ENCODE peak calls at places on chromosomes 12 and 14, in four cellular contexts. P is GM12878, X is K562, R is HepG2. I is an unnamed sample. For H3K4me1, the result is how much of the 10 kb centered on the place peaks cover.

GRCh38 chr12:132493482-132494178 is 3.7 kb downstream of the FBRSL1 start:
- DNase-seq in P (no peak), X (peak), R (peak), I (no peak)

GRCh38 chr14:92644166-92644565 is 104.3 kb downstream of the LGMN start:
- DNase-seq in X (no peak), P (no peak), R (no peak), I (no peak)

GRCh38 chr12:105814283-105814682 is 324.5 kb downstream of the NUAK1 start:
- DNase-seq in X (no peak), P (no peak), R (no peak), I (no peak)

GRCh38 chr14:65310568-65310967 is 102.0 kb upstream of the FUT8 start:
- DNase-seq in P (no peak), R (no peak), X (no peak), I (no peak)

GRCh38 chr12:92085040-92085439 is 60.6 kb downstream of the BTG1 start:
- DNase-seq in X (no peak), P (no peak), R (no peak), I (no peak)

GRCh38 chr14:71321556-71322315 is 414.5 kb downstream of the PCNX1 start:
- DNase-seq in R (peak), P (no peak), X (no peak), I (peak)

GRCh38 chr14:29016050-29016900 is 249.7 kb downstream of the FOXG1 start:
- DNase-seq in P (no peak), X (peak), R (peak), I (no peak)

GRCh38 chr12:113005759-113006158 is 27.4 kb downstream of the OAS2 start:
- DNase-seq in X (peak), P (no peak), R (no peak), I (peak)

GRCh38 chr12:113287146-113287898 is 47.6 kb downstream of the SLC8B1 start:
- DNase-seq in R (no peak), P (no peak), X (no peak), I (no peak)

GRCh38 chr12:100534625-100535227 is 38.8 kb upstream of the GAS2L3 start:
- DNase-seq in P (no peak), R (no peak), X (no peak), I (no peak)

GRCh38 chr12:62594771-62595170 is 128.1 kb downstream of the MON2 start:
- DNase-seq in P (no peak), X (no peak), R (no peak), I (no peak)

DNA sequence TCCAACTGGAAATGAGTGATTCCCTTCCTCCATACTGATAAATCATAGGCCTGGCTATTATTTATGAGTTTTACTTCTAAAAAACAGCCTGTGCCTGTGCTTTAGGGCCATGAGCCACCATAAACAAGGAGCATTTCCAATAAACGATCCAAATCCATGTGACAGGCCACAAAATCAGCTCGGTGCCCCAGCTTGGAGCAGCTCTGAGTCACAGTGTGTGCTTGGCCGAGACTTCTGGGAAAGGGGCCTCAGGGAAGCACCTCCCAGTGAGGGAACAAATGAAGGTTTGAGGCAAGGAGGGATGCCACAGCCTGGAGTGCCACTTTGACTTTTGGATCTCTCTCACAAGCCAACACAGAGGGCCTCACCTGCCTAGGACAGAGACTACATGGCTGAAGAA is 190.4 kb downstream of the NTF3 start:
- DNase-seq in X (no peak), P (no peak), R (no peak), I (no peak)
- TF ChIP-seq RFX5 in X (no peak), P (no peak), R (no peak), I (no peak)

DNA sequence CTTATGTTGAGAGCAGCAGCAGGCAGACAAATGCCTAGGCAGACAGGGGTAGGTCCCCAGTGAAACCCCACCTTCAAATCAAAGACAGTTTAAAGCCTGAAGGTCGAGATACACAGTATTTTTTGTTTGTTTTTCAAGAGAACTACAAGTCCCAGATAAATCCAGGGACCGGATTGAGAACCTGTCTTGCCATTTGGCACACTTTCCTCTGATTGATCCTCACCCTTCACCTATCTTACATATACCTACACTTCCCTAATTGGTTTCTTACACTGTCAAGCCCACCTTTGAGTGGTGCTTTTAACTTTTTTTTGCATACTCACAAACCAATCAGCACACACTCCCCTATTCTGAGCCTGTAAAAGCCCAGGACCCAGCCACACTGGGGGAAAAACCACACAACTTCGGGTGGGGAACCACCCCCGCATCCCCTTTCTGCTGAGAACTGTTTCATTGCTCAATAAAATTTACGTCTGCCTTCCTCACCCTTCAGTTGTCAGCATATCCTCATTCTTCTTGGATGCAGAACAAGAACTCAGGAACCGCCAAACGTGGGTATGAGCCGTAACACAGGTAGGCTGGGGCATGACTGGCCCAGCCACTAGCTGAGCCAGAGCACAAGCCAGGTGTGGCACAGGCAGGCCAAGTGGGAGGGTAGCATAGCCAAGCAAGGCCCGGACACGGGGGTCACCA is 11.1 kb downstream of the DICER1 start:
- DNase-seq in R (no peak), P (no peak), X (no peak), I (no peak)
- H3K4me1 ChIP-seq in R (under half), P (under half), X (under half), I (under half)

GRCh38 chr12:127233016-127233415 is 1034.0 kb upstream of the TMEM132C start:
- DNase-seq in X (no peak), P (no peak), R (no peak), I (no peak)

GRCh38 chr12:127236491-127236890 is 1030.5 kb upstream of the TMEM132C start:
- DNase-seq in R (no peak), X (no peak), P (no peak), I (no peak)

GRCh38 chr12:127231366-127231765 is 1035.6 kb upstream of the TMEM132C start:
- DNase-seq in R (no peak), X (no peak), P (no peak), I (no peak)

GRCh38 chr12:127235771-127236170 is 1031.2 kb upstream of the TMEM132C start:
- DNase-seq in X (no peak), P (no peak), R (no peak), I (no peak)

GRCh38 chr12:127230843-127231260 is 1036.1 kb upstream of the TMEM132C start:
- DNase-seq in R (no peak), P (no peak), X (no peak), I (no peak)
- TF ChIP-seq MYC in R (no peak), P (no peak), X (no peak), I (no peak)

GRCh38 chr14:79543966-79544365 is 667.3 kb downstream of the DIO2 start:
- DNase-seq in P (no peak), X (no peak), R (no peak), I (peak)
- TF ChIP-seq RFX5 in P (no peak), X (no peak), R (no peak), I (no peak)

DNA sequence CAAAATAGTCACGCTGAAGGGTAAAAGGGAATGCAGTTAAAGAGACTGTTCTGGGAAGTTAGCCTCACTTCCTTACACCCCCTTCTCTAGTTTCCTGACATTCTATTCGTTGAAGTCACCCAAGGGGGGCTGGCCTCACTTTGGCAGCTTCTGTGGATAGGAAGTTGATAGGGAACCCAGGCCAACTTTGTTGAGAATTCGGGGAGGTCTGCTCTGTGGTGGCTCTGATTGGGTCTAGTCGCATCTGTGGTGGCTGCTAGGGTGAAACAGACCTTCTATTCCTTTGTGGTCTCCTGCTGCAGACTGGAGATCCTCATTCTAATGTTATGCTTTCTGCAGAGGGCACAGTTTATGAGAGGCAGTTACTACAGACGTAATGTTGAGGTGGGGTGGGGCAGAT is 28.8 kb upstream of the GZMB start:
- DNase-seq in X (no peak), R (no peak), P (no peak), I (no peak)
- H3K4me1 ChIP-seq in X (under half), R (under half), P (under half), I (under half)

DNA sequence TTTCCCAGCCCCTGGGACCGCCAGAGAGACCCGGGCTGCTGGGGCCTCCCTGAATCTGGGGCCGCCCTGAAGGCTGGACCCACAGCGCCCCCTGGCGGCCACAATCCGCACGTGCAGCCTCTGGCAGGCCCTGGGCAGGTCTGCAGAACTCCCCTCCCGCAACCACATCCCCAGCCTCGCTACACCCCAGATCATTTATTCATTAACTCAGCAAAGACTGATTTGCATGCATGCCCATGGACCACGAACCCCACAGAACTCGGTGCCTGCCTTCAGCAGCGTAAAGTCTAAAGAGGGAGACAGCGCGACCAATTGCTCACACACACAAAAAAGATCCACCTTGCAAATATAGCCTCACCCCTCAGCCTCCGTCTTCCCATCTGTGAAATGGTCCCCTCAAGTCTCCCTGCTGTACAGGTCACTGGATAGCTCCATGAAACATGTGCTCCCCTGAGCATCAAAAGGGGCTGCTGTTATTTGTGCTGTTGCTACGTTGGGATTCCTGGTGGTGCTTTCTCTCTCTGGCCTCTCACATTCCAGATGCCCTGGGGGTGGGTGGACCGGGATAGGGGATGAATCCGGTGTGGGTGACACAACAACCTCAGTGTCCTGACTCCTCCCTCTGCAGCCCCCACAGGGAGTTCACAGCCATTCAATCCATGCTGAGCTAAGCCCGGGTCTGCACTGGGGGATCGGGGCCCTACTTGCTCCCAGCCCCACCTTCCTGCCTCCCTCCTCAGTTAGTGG is 96.4 kb downstream of the SCARB1 start:
- DNase-seq in R (peak), X (peak), P (peak), I (peak)
- TF ChIP-seq MYC in R (peak), X (no peak), P (no peak), I (no peak)

GRCh38 chr12:104479141-104479662 is 22.5 kb downstream of the CHST11 start:
- DNase-seq in P (no peak), R (no peak), X (no peak), I (no peak)

GRCh38 chr12:104482113-104482512 is 25.4 kb downstream of the CHST11 start:
- DNase-seq in R (no peak), P (no peak), X (no peak), I (no peak)

GRCh38 chr12:104482748-104483147 is 26.0 kb downstream of the CHST11 start:
- DNase-seq in R (no peak), X (no peak), P (no peak), I (no peak)

GRCh38 chr12:104480012-104480411 is 23.3 kb downstream of the CHST11 start:
- DNase-seq in P (no peak), X (peak), R (no peak), I (no peak)

DNA sequence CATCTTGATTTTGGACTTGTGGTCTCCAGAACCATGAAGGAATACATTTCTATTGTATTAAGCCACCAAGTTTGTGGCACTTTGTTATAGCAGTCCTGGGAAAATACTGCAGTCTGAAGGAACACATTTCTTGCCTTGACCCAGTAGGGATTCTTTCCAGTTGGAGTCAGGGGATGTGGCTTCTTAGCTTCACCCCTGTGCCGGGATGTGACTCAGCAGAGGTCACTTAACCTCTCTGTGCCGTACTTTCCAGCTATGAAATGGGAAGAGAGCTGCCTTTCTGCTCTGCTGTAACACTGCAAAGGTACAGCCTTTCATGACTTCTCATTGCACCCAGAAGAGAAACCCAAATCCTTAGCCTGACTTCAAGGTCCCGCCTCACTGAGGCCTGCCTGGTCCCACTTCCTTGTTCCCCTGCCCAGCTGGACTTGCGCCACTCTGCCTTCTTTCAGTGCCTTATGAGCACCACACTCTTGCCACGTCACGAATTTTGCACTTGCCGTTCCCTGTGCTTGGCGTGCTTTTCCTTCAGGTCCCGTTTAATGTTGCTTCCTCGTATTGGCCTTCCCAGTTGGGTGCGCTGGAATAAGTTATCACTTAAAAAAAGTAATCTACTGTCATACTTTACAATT is 24.2 kb downstream of the CHST11 start:
- DNase-seq in P (no peak), R (no peak), X (no peak), I (no peak)
- TF ChIP-seq RFX5 in P (no peak), R (no peak), X (no peak), I (no peak)

GRCh38 chr14:68962681-68963080 is 16.4 kb downstream of the ACTN1 start:
- DNase-seq in X (no peak), P (no peak), R (no peak), I (no peak)
- H3K4me1 ChIP-seq in X (under half), P (under half), R (half or more), I (half or more)

GRCh38 chr12:971991-972390 is 19.0 kb upstream of the ERC1 start:
- DNase-seq in P (no peak), R (no peak), X (no peak), I (no peak)

GRCh38 chr12:968561-968960 is 19.1 kb upstream of the RAD52 start:
- DNase-seq in X (no peak), R (no peak), P (no peak), I (no peak)

GRCh38 chr12:969821-970220 is 20.3 kb upstream of the RAD52 start:
- DNase-seq in X (no peak), P (no peak), R (no peak), I (no peak)

GRCh38 chr12:966715-967114 is 17.2 kb upstream of the RAD52 start:
- DNase-seq in R (no peak), P (no peak), X (no peak), I (no peak)

GRCh38 chr12:967641-968040 is 18.1 kb upstream of the RAD52 start:
- DNase-seq in X (no peak), R (no peak), P (no peak), I (no peak)
- TF ChIP-seq MYC in X (no peak), R (no peak), P (no peak), I (no peak)